ENCODE peak calls at places on chromosomes 5 and 9, in five cellular contexts. L, X, W, N and A are unnamed samples.

GRCh38 chr5:126003309-126003708 is 419.9 kb upstream of the GRAMD2B start:
- DNase-seq in N (peak; percentile 38), X (no peak), L (no peak), W (no peak), A (no peak)

GRCh38 chr9:99226054-99226453 is 4.0 kb downstream of the SEC61B start:
- DNase-seq in N (no peak), L (no peak), W (no peak), X (no peak), A (no peak)

GRCh38 chr9:87119328-87119881 is 172.1 kb upstream of the GAS1 start:
- DNase-seq in W (no peak), L (no peak), X (no peak), N (peak; percentile 61), A (peak; percentile 58)

GRCh38 chr5:115435065-115435775 is 109.4 kb downstream of the FEM1C start:
- DNase-seq in N (no peak), L (no peak), X (no peak), W (no peak), A (no peak)

GRCh38 chr9:110476251-110476650 is 103.3 kb downstream of the SVEP1 start:
- DNase-seq in W (no peak), X (no peak), N (no peak), L (no peak), A (no peak)

GRCh38 chr5:149404746-149405549 is 25.9 kb upstream of the IL17B start:
- DNase-seq in X (no peak), N (peak; percentile 62), W (no peak), L (no peak), A (no peak)

GRCh38 chr5:166961028-166961427 is 1330.4 kb upstream of the WWC1 start:
- DNase-seq in L (no peak), X (no peak), W (no peak), N (no peak), A (no peak)

GRCh38 chr9:89668216-89668867 is 63.5 kb downstream of the GADD45G start:
- DNase-seq in L (no peak), X (no peak), W (no peak), N (no peak), A (no peak)

GRCh38 chr5:109849478-109850088 is 159.9 kb downstream of the MAN2A1 start:
- DNase-seq in L (no peak), X (no peak), N (no peak), W (no peak), A (no peak)

GRCh38 chr5:124746916-124747769 is 704 bp upstream of the ZNF608 start:
- DNase-seq in W (peak; percentile 77), X (peak; percentile 87), L (no peak), N (peak; percentile 65), A (peak; percentile 59)

GRCh38 chr5:181168595-181169118 is 21.3 kb downstream of the OR2V2 start:
- DNase-seq in W (no peak), N (no peak), X (no peak), L (no peak), A (no peak)

GRCh38 chr9:6449645-6450044 is 36.6 kb downstream of the UHRF2 start:
- DNase-seq in X (no peak), N (no peak), W (no peak), L (no peak), A (no peak)

GRCh38 chr5:157464518-157465171 is 4.6 kb downstream of the NIPAL4 start:
- DNase-seq in L (peak; percentile 35), W (no peak), N (peak; percentile 96), X (peak; percentile 77), A (peak; percentile 98)

GRCh38 chr5:78594946-78595921 is 53.3 kb downstream of the LHFPL2 start:
- DNase-seq in X (peak; percentile 70), N (peak; percentile 96), W (no peak), L (no peak), A (peak; percentile 96)

GRCh38 chr9:72557549-72557948 is 36.1 kb downstream of the TMC1 start:
- DNase-seq in W (no peak), N (peak; percentile 97), L (no peak), X (no peak), A (peak; percentile 94)

GRCh38 chr5:163330723-163331668 is 106.4 kb upstream of the CCNG1 start:
- DNase-seq in N (no peak), X (no peak), W (no peak), L (no peak), A (no peak)

GRCh38 chr5:163718256-163718655 is 212.8 kb downstream of the MAT2B start:
- DNase-seq in X (no peak), L (no peak), N (peak; percentile 7), W (no peak), A (peak; percentile 21)

GRCh38 chr5:88724201-88724600 is 158.8 kb downstream of the MEF2C start:
- DNase-seq in L (no peak), W (no peak), X (no peak), N (peak; percentile 18), A (no peak)

GRCh38 chr5:161302557-161302956 is 244.0 kb downstream of the GABRB2 start:
- DNase-seq in X (no peak), L (no peak), N (no peak), W (no peak), A (no peak)

DNA sequence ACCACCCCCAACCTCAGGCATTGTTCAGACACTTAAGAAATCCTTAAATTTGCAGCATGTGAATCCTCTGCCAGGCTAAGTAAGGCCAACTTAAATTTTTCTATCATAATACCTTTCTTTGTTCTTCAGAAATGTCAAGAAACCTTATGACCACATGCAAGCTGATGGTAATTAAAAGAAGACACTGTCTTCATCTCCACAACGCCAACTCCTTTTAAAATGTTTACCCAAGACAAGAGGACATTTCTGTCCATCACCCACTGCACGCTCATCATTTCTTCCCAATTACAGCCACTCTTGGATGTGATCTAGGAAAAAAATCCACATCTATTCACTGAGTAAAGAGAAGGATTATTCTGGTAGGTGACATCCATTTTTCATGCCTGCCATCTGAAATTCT is 6.1 kb upstream of the IFNK start:
- DNase-seq in W (no peak), X (no peak), N (no peak), L (no peak), A (no peak)
- H3K27ac ChIP-seq in W (no peak overlapping the region), X (no peak overlapping the region), N (peak overlapping the region; percentile 92), L (no peak overlapping the region), A (no peak overlapping the region)

GRCh38 chr5:76204191-76204590 is 121.0 kb downstream of the SV2C start:
- DNase-seq in X (no peak), N (no peak), W (no peak), L (no peak), A (no peak)
- H3K27ac ChIP-seq in X (no peak overlapping the region), N (no peak overlapping the region), W (no peak overlapping the region), L (no peak overlapping the region), A (no peak overlapping the region)

GRCh38 chr9:125121156-125121555 is 22.2 kb downstream of the SCAI start:
- DNase-seq in N (peak; percentile 6), L (peak; percentile 69), X (no peak), W (no peak), A (peak; percentile 39)
- H3K27ac ChIP-seq in N (no peak overlapping the region), L (peak overlapping the region; percentile 94), X (no peak overlapping the region), W (no peak overlapping the region), A (no peak overlapping the region)

GRCh38 chr9:130846487-130847305 is 11.6 kb downstream of the ABL1 start:
- DNase-seq in X (no peak), N (peak; percentile 54), L (no peak), W (no peak), A (peak; percentile 87)

GRCh38 chr9:130845254-130845653 is 10.2 kb downstream of the ABL1 start:
- DNase-seq in N (no peak), L (no peak), X (peak; percentile 61), W (no peak), A (no peak)

GRCh38 chr9:130845901-130846381 is 10.9 kb downstream of the ABL1 start:
- DNase-seq in N (no peak), W (no peak), L (no peak), X (no peak), A (peak; percentile 56)

GRCh38 chr9:130849356-130849755 is 14.3 kb downstream of the ABL1 start:
- DNase-seq in L (no peak), N (no peak), W (no peak), X (peak; percentile 42), A (no peak)

GRCh38 chr9:130847306-130848217 is 12.5 kb downstream of the ABL1 start:
- DNase-seq in X (peak; percentile 95), L (no peak), W (no peak), N (peak; percentile 98), A (peak; percentile 97)
- H3K27ac ChIP-seq in X (peak overlapping the region; percentile 81), L (no peak overlapping the region), W (peak overlapping the region; percentile 85), N (peak overlapping the region; percentile 76), A (peak overlapping the region; percentile 92)

DNA sequence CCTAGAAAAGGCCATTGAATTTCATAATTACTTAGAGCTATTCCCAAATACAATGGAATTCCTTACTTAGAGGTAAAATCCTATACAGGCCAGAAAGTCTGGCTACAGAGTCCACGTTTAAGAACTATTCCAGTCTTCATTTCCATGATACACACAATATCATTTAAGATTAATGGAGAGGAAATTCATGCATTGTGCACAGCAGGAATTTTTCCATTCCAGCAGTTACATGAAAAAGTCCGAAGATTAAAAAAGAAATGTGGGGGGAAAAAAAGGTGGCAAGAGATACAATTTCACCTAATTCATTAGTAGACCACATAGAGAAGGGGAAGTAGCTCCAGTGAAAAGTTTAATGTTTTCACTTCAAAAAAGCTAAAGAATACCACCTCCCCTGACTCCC is 63.1 kb downstream of the CHD1 start:
- DNase-seq in X (no peak), N (no peak), W (no peak), L (no peak), A (no peak)
- H3K27ac ChIP-seq in X (no peak overlapping the region), N (no peak overlapping the region), W (no peak overlapping the region), L (no peak overlapping the region), A (no peak overlapping the region)

DNA sequence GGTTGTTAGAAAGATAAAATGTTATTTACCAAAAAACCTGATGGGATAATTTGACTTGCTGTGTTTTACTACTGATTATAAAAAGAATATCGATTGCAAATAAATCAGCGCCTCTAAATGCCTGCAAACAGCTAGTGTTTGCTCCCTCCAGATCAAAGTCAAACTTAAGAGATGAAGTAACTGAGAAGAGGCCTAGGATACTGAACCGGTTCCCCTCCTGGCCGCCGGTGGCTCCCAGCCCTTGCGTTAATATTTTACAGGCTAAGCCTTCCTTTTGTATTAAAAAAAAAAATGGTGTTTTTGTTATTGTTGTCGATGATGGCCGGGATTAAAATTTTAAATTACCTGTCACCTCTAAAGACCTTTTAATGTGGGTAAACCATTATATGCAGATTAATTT is 2.6 kb downstream of the IRX1 start:
- DNase-seq in L (no peak), X (no peak), W (no peak), N (peak; percentile 39), A (no peak)
- H3K27ac ChIP-seq in L (no peak overlapping the region), X (no peak overlapping the region), W (no peak overlapping the region), N (peak overlapping the region; percentile 96), A (no peak overlapping the region)

GRCh38 chr9:111870774-111871542 is 25.7 kb upstream of the UGCG start:
- DNase-seq in X (no peak), L (no peak), N (no peak), W (no peak), A (no peak)
- H3K27ac ChIP-seq in X (no peak overlapping the region), L (no peak overlapping the region), N (no peak overlapping the region), W (no peak overlapping the region), A (no peak overlapping the region)

GRCh38 chr5:119353213-119353612 is 2.6 kb upstream of the TNFAIP8 start:
- DNase-seq in N (no peak), X (no peak), L (no peak), W (no peak), A (no peak)
- H3K27ac ChIP-seq in N (no peak overlapping the region), X (no peak overlapping the region), L (no peak overlapping the region), W (no peak overlapping the region), A (no peak overlapping the region)

GRCh38 chr5:14181299-14181968 is 38.3 kb downstream of the TRIO start:
- DNase-seq in L (no peak), X (no peak), N (no peak), W (no peak), A (no peak)
- H3K27ac ChIP-seq in L (no peak overlapping the region), X (no peak overlapping the region), N (peak overlapping the region; percentile 48), W (no peak overlapping the region), A (peak overlapping the region; percentile 47)

GRCh38 chr5:4019841-4020240 is 424.2 kb downstream of the IRX1 start:
- DNase-seq in X (no peak), W (no peak), N (no peak), L (no peak), A (no peak)
- H3K27ac ChIP-seq in X (peak overlapping the region; percentile 49), W (no peak overlapping the region), N (peak overlapping the region; percentile 60), L (no peak overlapping the region), A (no peak overlapping the region)